ENCODE peak calls at places on chromosomes 7 and 10, in nine cellular contexts. One of them, this sample, is unnamed.

GRCh38 chr7:127980901-127981300 is 50.3 kb downstream of the LRRC4 start:
- DNase-seq in IMR-90: no peak
- DNase-seq in PC-3: no peak
- DNase-seq in astrocyte: no peak
- DNase-seq in GM23248: no peak
- DNase-seq in fibroblast of lung: no peak
- DNase-seq in HCT116: no peak
- DNase-seq in kidney: no peak
- DNase-seq in K562: no peak
- DNase-seq in this sample: no peak

GRCh38 chr7:43735802-43736603 is 6.7 kb upstream of the COA1 start:
- DNase-seq in fibroblast of lung: peak
- DNase-seq in HCT116: no peak
- DNase-seq in IMR-90: peak
- DNase-seq in K562: no peak
- DNase-seq in GM23248: no peak
- DNase-seq in PC-3: no peak
- DNase-seq in astrocyte: peak
- DNase-seq in kidney: no peak
- DNase-seq in this sample: no peak

GRCh38 chr10:47165711-47166404 is 134.1 kb upstream of the GDF10 start:
- DNase-seq in IMR-90: peak
- DNase-seq in GM23248: peak
- DNase-seq in astrocyte: peak
- DNase-seq in PC-3: no peak
- DNase-seq in HCT116: no peak
- DNase-seq in kidney: peak
- DNase-seq in fibroblast of lung: peak
- DNase-seq in K562: no peak
- DNase-seq in this sample: no peak

GRCh38 chr7:4832711-4833110 is 29.1 kb downstream of the PAPOLB start:
- DNase-seq in PC-3: no peak
- DNase-seq in astrocyte: no peak
- DNase-seq in IMR-90: no peak
- DNase-seq in GM23248: no peak
- DNase-seq in HCT116: no peak
- DNase-seq in K562: no peak
- DNase-seq in fibroblast of lung: no peak
- DNase-seq in kidney: no peak
- DNase-seq in this sample: no peak

GRCh38 chr10:118564652-118565051 is 30.8 kb downstream of the PRLHR start:
- DNase-seq in K562: no peak
- DNase-seq in HCT116: no peak
- DNase-seq in kidney: no peak
- DNase-seq in IMR-90: no peak
- DNase-seq in astrocyte: no peak
- DNase-seq in fibroblast of lung: peak
- DNase-seq in PC-3: peak
- DNase-seq in GM23248: peak
- DNase-seq in this sample: no peak

GRCh38 chr10:1187855-1188555 is 131.8 kb downstream of the WDR37 start:
- DNase-seq in HCT116: no peak
- DNase-seq in GM23248: no peak
- DNase-seq in PC-3: no peak
- DNase-seq in fibroblast of lung: no peak
- DNase-seq in K562: no peak
- DNase-seq in kidney: no peak
- DNase-seq in astrocyte: no peak
- DNase-seq in IMR-90: no peak
- DNase-seq in this sample: no peak

GRCh38 chr7:23333671-23334246 is 34.6 kb downstream of the MALSU1 start:
- DNase-seq in PC-3: peak
- DNase-seq in IMR-90: peak
- DNase-seq in K562: no peak
- DNase-seq in HCT116: no peak
- DNase-seq in fibroblast of lung: peak
- DNase-seq in astrocyte: peak
- DNase-seq in GM23248: peak
- DNase-seq in kidney: no peak
- DNase-seq in this sample: peak

GRCh38 chr7:92854501-92855238 is 18.3 kb upstream of the CDK6 start:
- DNase-seq in GM23248: no peak
- DNase-seq in kidney: no peak
- DNase-seq in HCT116: no peak
- DNase-seq in fibroblast of lung: no peak
- DNase-seq in IMR-90: no peak
- DNase-seq in PC-3: no peak
- DNase-seq in astrocyte: no peak
- DNase-seq in K562: no peak
- DNase-seq in this sample: no peak

GRCh38 chr7:44980393-44981034 is 1.7 kb upstream of the MYO1G start:
- DNase-seq in kidney: peak
- DNase-seq in IMR-90: peak
- DNase-seq in K562: no peak
- DNase-seq in PC-3: no peak
- DNase-seq in fibroblast of lung: peak
- DNase-seq in astrocyte: peak
- DNase-seq in GM23248: peak
- DNase-seq in HCT116: no peak
- DNase-seq in this sample: no peak

GRCh38 chr7:22607180-22607579 is 107.2 kb upstream of the STEAP1B start:
- DNase-seq in IMR-90: peak
- DNase-seq in PC-3: no peak
- DNase-seq in astrocyte: no peak
- DNase-seq in GM23248: peak
- DNase-seq in HCT116: no peak
- DNase-seq in fibroblast of lung: no peak
- DNase-seq in kidney: no peak
- DNase-seq in K562: no peak
- DNase-seq in this sample: no peak

GRCh38 chr7:32167256-32167655 is 97.0 kb upstream of the PDE1C start:
- DNase-seq in HCT116: no peak
- DNase-seq in GM23248: peak
- DNase-seq in kidney: no peak
- DNase-seq in IMR-90: peak
- DNase-seq in fibroblast of lung: peak
- DNase-seq in astrocyte: no peak
- DNase-seq in K562: no peak
- DNase-seq in PC-3: no peak
- DNase-seq in this sample: no peak

DNA sequence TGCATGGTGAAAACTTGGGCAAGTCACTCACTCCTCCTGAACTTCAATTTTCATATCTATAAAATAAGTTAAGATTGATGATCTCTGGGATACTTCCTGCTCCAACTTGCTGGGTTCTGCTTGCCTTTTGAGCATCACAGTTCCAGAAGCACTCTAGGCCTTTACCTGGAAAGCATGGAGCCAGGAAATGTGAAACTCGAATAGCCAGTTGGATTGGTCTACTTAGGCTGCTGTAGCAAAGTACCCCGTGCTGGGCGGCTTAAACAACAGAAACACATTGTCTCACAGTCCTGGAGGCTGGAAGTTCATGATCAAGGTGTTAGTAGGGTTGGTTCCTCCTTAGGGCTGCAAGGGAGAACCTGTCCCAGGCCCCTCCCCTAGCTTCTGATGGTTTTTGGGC is 64.5 kb downstream of the NAMPT start:
- DNase-seq in astrocyte: no peak
- DNase-seq in kidney: no peak
- DNase-seq in K562: no peak
- DNase-seq in fibroblast of lung: no peak
- DNase-seq in HCT116: no peak
- DNase-seq in GM23248: no peak
- DNase-seq in PC-3: peak
- DNase-seq in IMR-90: no peak
- DNase-seq in this sample: no peak
- H3K4me3 ChIP-seq in astrocyte: no peak
- H3K4me3 ChIP-seq in kidney: no peak
- H3K4me3 ChIP-seq in K562: no peak
- H3K4me3 ChIP-seq in fibroblast of lung: no peak
- H3K4me3 ChIP-seq in HCT116: no peak
- H3K4me3 ChIP-seq in GM23248: no peak
- H3K4me3 ChIP-seq in PC-3: no peak
- H3K4me3 ChIP-seq in IMR-90: no peak
- H3K4me3 ChIP-seq in this sample: no peak

GRCh38 chr10:130934333-130935035 is 377.0 kb downstream of the TCERG1L start:
- DNase-seq in IMR-90: no peak
- DNase-seq in HCT116: no peak
- DNase-seq in fibroblast of lung: no peak
- DNase-seq in GM23248: no peak
- DNase-seq in PC-3: no peak
- DNase-seq in kidney: no peak
- DNase-seq in astrocyte: no peak
- DNase-seq in K562: no peak
- DNase-seq in this sample: no peak
- H3K9ac ChIP-seq in IMR-90: no peak
- H3K9ac ChIP-seq in HCT116: no peak
- H3K9ac ChIP-seq in fibroblast of lung: no peak
- H3K9ac ChIP-seq in GM23248: no peak
- H3K9ac ChIP-seq in PC-3: no peak
- H3K9ac ChIP-seq in kidney: no peak
- H3K9ac ChIP-seq in astrocyte: no peak
- H3K9ac ChIP-seq in K562: no peak
- H3K9ac ChIP-seq in this sample: no peak

GRCh38 chr7:115827305-115828045 is 203.1 kb downstream of the TFEC start:
- DNase-seq in K562: no peak
- DNase-seq in kidney: no peak
- DNase-seq in astrocyte: no peak
- DNase-seq in PC-3: no peak
- DNase-seq in GM23248: no peak
- DNase-seq in fibroblast of lung: no peak
- DNase-seq in HCT116: no peak
- DNase-seq in IMR-90: no peak
- DNase-seq in this sample: no peak

GRCh38 chr7:115825736-115826135 is 204.8 kb downstream of the TFEC start:
- DNase-seq in K562: no peak
- DNase-seq in astrocyte: peak
- DNase-seq in fibroblast of lung: peak
- DNase-seq in PC-3: no peak
- DNase-seq in GM23248: peak
- DNase-seq in HCT116: no peak
- DNase-seq in kidney: no peak
- DNase-seq in IMR-90: peak
- DNase-seq in this sample: no peak

GRCh38 chr7:115816318-115816974 is 214.1 kb downstream of the TFEC start:
- DNase-seq in kidney: no peak
- DNase-seq in K562: no peak
- DNase-seq in GM23248: no peak
- DNase-seq in fibroblast of lung: no peak
- DNase-seq in astrocyte: no peak
- DNase-seq in IMR-90: no peak
- DNase-seq in HCT116: no peak
- DNase-seq in PC-3: no peak
- DNase-seq in this sample: no peak

GRCh38 chr7:115822801-115823200 is 207.8 kb downstream of the TFEC start:
- DNase-seq in GM23248: peak
- DNase-seq in astrocyte: no peak
- DNase-seq in HCT116: no peak
- DNase-seq in kidney: no peak
- DNase-seq in K562: no peak
- DNase-seq in IMR-90: peak
- DNase-seq in fibroblast of lung: peak
- DNase-seq in PC-3: no peak
- DNase-seq in this sample: no peak

DNA sequence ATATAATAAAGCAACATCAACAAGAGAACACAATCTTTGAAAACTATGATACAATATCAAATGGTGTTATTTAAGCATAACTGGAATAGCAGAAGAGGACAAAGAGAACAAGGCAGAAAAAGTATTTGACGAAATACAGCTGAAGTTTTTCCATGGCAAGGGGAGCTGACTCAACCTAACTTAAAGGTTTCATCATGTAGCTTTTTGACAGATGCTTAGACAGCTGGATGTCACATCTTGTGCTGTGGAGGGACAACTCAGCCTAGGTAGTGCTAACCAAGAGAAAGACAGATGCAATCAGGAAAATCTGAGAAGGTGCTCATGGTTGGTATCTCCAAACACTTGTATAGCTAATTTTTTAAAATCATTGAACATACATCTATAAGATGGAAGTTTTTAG is 208.2 kb downstream of the TFEC start:
- DNase-seq in PC-3: no peak
- DNase-seq in GM23248: no peak
- DNase-seq in K562: no peak
- DNase-seq in fibroblast of lung: no peak
- DNase-seq in kidney: no peak
- DNase-seq in HCT116: no peak
- DNase-seq in astrocyte: no peak
- DNase-seq in IMR-90: no peak
- DNase-seq in this sample: no peak
- H3K27ac ChIP-seq in PC-3: no peak
- H3K27ac ChIP-seq in GM23248: no peak
- H3K27ac ChIP-seq in K562: no peak
- H3K27ac ChIP-seq in fibroblast of lung: no peak
- H3K27ac ChIP-seq in kidney: no peak
- H3K27ac ChIP-seq in HCT116: no peak
- H3K27ac ChIP-seq in astrocyte: no peak
- H3K27ac ChIP-seq in IMR-90: no peak
- H3K27ac ChIP-seq in this sample: no peak

GRCh38 chr10:52331759-52332364 is 17.8 kb downstream of the DKK1 start:
- DNase-seq in HCT116: no peak
- DNase-seq in fibroblast of lung: no peak
- DNase-seq in K562: no peak
- DNase-seq in kidney: no peak
- DNase-seq in IMR-90: no peak
- DNase-seq in PC-3: no peak
- DNase-seq in GM23248: no peak
- DNase-seq in astrocyte: no peak
- DNase-seq in this sample: no peak

GRCh38 chr10:52332815-52333214 is 18.7 kb downstream of the DKK1 start:
- DNase-seq in kidney: no peak
- DNase-seq in fibroblast of lung: no peak
- DNase-seq in K562: no peak
- DNase-seq in PC-3: peak
- DNase-seq in GM23248: no peak
- DNase-seq in HCT116: no peak
- DNase-seq in astrocyte: no peak
- DNase-seq in IMR-90: no peak
- DNase-seq in this sample: no peak

GRCh38 chr10:52334595-52334994 is 20.5 kb downstream of the DKK1 start:
- DNase-seq in IMR-90: peak
- DNase-seq in HCT116: no peak
- DNase-seq in PC-3: peak
- DNase-seq in astrocyte: peak
- DNase-seq in K562: no peak
- DNase-seq in fibroblast of lung: peak
- DNase-seq in GM23248: peak
- DNase-seq in kidney: no peak
- DNase-seq in this sample: peak

GRCh38 chr10:52335665-52336064 is 21.6 kb downstream of the DKK1 start:
- DNase-seq in K562: no peak
- DNase-seq in astrocyte: no peak
- DNase-seq in PC-3: peak
- DNase-seq in kidney: no peak
- DNase-seq in GM23248: peak
- DNase-seq in HCT116: no peak
- DNase-seq in fibroblast of lung: no peak
- DNase-seq in IMR-90: peak
- DNase-seq in this sample: peak

DNA sequence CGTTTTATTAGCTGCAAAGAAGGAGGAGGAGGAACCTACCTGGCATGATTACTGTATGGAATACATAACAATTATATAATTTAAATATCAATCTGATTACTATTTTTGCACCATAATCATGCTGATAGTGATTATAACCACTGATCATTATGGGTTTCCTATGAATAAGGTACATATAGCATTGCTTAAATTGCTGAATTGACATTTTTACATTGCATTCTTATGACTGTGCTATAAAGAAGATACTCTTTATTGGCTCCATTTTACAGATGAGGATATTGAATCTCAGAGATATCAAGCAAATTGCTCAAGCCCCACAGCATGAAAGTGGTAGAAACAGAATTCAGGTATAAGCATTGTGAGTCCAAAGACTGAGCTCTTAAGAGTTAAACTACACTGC is 23.1 kb downstream of the DKK1 start:
- DNase-seq in K562: no peak
- DNase-seq in PC-3: no peak
- DNase-seq in astrocyte: no peak
- DNase-seq in IMR-90: no peak
- DNase-seq in HCT116: no peak
- DNase-seq in fibroblast of lung: no peak
- DNase-seq in GM23248: no peak
- DNase-seq in kidney: no peak
- DNase-seq in this sample: no peak
- H3K4me3 ChIP-seq in K562: no peak
- H3K4me3 ChIP-seq in PC-3: no peak
- H3K4me3 ChIP-seq in astrocyte: no peak
- H3K4me3 ChIP-seq in IMR-90: no peak
- H3K4me3 ChIP-seq in HCT116: no peak
- H3K4me3 ChIP-seq in fibroblast of lung: no peak
- H3K4me3 ChIP-seq in GM23248: no peak
- H3K4me3 ChIP-seq in kidney: no peak
- H3K4me3 ChIP-seq in this sample: no peak